ENCODE peak calls at places on chromosomes 11 and 22, in seven cellular contexts. D is heart left ventricle; I is progenitor cell of endocrine pancreas; W is AG04450; X is lower leg skin; B is A549; P is CD8-positive, alpha-beta T cell. Q is an unnamed sample.

GRCh38 chr11:117950999-117951961 is 22.1 kb upstream of the TMPRSS13 start:
- DNase-seq in B (no peak), P (peak; percentile 48), I (no peak), D (no peak), X (peak; percentile 82), W (no peak), Q (no peak)

GRCh38 chr22:47169801-47170140 is 407.3 kb downstream of the TBC1D22A start:
- DNase-seq in B (no peak), D (peak; percentile 13), P (no peak), W (no peak), X (peak; percentile 66), I (no peak), Q (no peak)

GRCh38 chr22:30561402-30562154 is 12.9 kb downstream of the GAL3ST1 start:
- DNase-seq in D (no peak), B (no peak), P (no peak), W (no peak), I (no peak), X (no peak), Q (no peak)

GRCh38 chr11:10376061-10376460 is 71.2 kb downstream of the ADM start:
- DNase-seq in W (no peak), I (no peak), X (no peak), P (no peak), B (no peak), D (no peak), Q (no peak)

GRCh38 chr11:93051181-93051580 is 81.7 kb downstream of the MTNR1B start:
- DNase-seq in B (no peak), D (no peak), W (peak; percentile 53), P (no peak), I (no peak), X (no peak), Q (peak; percentile 46)

GRCh38 chr11:812390-812789 is 2.6 kb downstream of the RPLP2 start:
- DNase-seq in X (no peak), W (no peak), B (no peak), D (no peak), P (no peak), I (no peak), Q (no peak)

GRCh38 chr11:61580292-61580888 is 486 bp downstream of the SYT7 start:
- DNase-seq in W (no peak), D (no peak), P (no peak), I (no peak), X (no peak), B (no peak), Q (no peak)

GRCh38 chr22:31086703-31087330 is 5.7 kb downstream of the SMTN start:
- DNase-seq in I (no peak), D (no peak), W (no peak), B (no peak), P (no peak), X (no peak), Q (no peak)

GRCh38 chr22:29108137-29108536 is 35.3 kb downstream of the KREMEN1 start:
- DNase-seq in P (no peak), W (no peak), I (no peak), B (peak; percentile 38), D (no peak), X (no peak), Q (peak; percentile 54)

GRCh38 chr11:128967578-128967977 is 24.9 kb upstream of the TP53AIP1 start:
- DNase-seq in I (no peak), X (no peak), B (no peak), P (no peak), D (no peak), W (no peak), Q (no peak)

GRCh38 chr11:56911312-56911711 is 77.4 kb upstream of the OR5AK2 start:
- DNase-seq in X (no peak), W (no peak), I (no peak), B (peak; percentile 73), P (no peak), D (no peak), Q (peak; percentile 2)

GRCh38 chr11:20031155-20032001 is 128.9 kb downstream of the DBX1 start:
- DNase-seq in P (no peak), D (no peak), W (peak; percentile 78), I (no peak), X (no peak), B (no peak), Q (peak; percentile 84)

GRCh38 chr11:8775341-8776133 is 92.9 kb downstream of the RPL27A start:
- DNase-seq in X (peak; percentile 59), P (no peak), B (no peak), I (no peak), D (no peak), W (no peak), Q (no peak)

GRCh38 chr11:128208329-128209220 is 378.8 kb downstream of the ETS1 start:
- DNase-seq in W (peak; percentile 72), I (no peak), P (no peak), B (peak; percentile 79), D (peak; percentile 60), X (no peak), Q (peak; percentile 98)

GRCh38 chr11:132106336-132106982 is 736.0 kb downstream of the NTM start:
- DNase-seq in I (no peak), P (no peak), X (peak; percentile 25), W (no peak), B (no peak), D (no peak), Q (no peak)

GRCh38 chr11:125494987-125495725 is 909 bp downstream of the FEZ1 start:
- DNase-seq in I (peak; percentile 16), B (no peak), P (no peak), X (peak; percentile 87), W (no peak), D (peak; percentile 38), Q (peak; percentile 49)

GRCh38 chr11:10522921-10523320 is 18.1 kb downstream of the RNF141 start:
- DNase-seq in D (no peak), I (no peak), X (no peak), W (no peak), P (no peak), B (no peak), Q (no peak)

GRCh38 chr11:27216268-27217149 is 146.5 kb downstream of the CCDC34 start:
- DNase-seq in B (no peak), P (no peak), D (peak; percentile 66), W (no peak), X (no peak), I (no peak), Q (peak; percentile 32)
- TF ChIP-seq CTCF in B (no peak), P (no peak), D (no peak), W (no peak), X (no peak), I (no peak), Q (no peak)

DNA sequence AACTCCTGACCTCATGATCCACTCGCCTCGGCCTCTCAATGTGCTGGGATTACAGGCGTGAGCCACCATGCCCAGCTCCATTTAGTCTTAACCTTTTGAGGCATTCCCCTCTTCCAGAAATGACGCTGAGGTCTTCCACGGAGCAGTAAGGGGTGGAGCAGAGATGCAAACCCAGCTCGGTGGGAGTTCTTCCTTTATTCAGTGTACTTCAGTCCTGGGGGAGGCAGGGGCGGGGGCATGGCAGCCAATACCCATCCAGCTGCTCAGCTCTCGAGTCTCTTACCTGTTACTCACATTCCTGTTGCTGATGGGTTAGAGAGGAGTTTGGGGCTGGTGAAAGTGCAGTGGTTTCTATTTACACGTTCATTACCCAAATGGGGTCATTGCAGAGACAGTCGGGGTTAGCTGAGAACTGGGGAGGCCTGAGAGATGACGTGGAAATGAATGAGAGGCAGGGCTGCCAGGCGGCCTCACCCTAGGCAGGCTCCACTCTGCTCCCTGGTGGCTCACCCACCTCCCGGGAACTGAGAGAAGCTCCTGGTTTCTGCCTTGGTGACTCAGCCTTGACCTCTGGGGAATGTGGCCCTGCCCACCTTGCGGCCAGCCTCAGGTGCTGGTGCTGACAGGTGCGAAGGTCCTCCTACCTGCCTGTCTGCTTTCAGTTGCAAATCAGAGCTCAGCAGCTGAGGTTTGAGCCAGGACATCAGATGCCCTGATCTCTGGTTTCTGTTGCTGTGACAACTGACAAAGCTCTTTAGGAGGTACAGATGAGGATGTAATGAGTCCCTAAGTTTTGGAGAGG is 13.4 kb upstream of the ST14 start:
- DNase-seq in D (no peak), W (no peak), B (peak; percentile 54), X (no peak), P (no peak), I (peak; percentile 42), Q (no peak)
- TF ChIP-seq CTCF in D (no peak), W (peak; percentile 29), B (peak; percentile 25), X (no peak), P (no peak), I (peak; percentile 36), Q (peak; percentile 49)

GRCh38 chr22:40345801-40346177 is 511 bp upstream of the ADSL start:
- DNase-seq in B (no peak), P (peak; percentile 36), W (no peak), I (no peak), D (peak; percentile 24), X (no peak), Q (peak; percentile 39)
- TF ChIP-seq CTCF in B (no peak), P (no peak), W (no peak), I (no peak), D (no peak), X (no peak), Q (no peak)

GRCh38 chr22:19115628-19116027 is 6.6 kb downstream of the DGCR2 start:
- DNase-seq in I (no peak), P (no peak), B (no peak), W (no peak), X (no peak), D (no peak), Q (no peak)
- TF ChIP-seq CTCF in I (no peak), P (no peak), B (no peak), W (peak; percentile 45), X (no peak), D (no peak), Q (peak; percentile 19)

DNA sequence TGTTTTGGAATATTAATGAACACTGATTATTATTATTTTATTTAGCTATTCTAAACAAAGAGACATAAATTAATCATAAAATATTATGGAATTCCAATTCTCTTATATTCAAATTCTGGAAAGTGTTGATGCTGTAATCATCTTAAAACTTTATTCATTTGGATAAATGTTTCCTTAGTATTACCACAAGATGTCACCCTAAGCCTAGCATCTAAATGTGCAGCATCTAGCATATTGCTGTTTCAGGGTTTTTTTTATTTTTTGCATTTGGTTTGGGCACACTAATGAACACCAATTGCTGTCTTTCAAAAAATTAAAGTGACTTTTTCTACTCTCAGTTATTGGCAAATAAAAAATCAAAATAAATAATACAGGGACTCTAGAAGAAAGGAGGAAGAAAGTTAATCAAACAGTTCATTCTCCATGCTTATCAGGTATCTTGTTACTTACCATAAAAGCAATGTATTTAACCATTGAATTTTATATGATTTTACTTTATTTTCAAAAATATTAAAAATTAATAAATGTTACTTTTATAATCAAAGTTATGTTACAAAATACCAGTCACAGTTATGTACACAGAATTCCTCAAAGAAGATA is 31.8 kb downstream of the DLG2 start:
- DNase-seq in D (no peak), X (no peak), B (peak; percentile 62), P (no peak), I (no peak), W (peak; percentile 8), Q (peak; percentile 73)
- TF ChIP-seq CTCF in D (peak; percentile 78), X (no peak), B (peak; percentile 84), P (peak; percentile 91), I (peak; percentile 71), W (peak; percentile 67), Q (peak; percentile 49)

GRCh38 chr11:7490535-7490934 is 5.2 kb downstream of the OLFML1 start:
- DNase-seq in X (no peak), B (no peak), I (no peak), D (no peak), P (no peak), W (no peak), Q (peak; percentile 11)
- TF ChIP-seq CTCF in X (no peak), B (no peak), I (no peak), D (no peak), P (no peak), W (no peak), Q (no peak)